ENCODE peak calls at places on chromosome 14, in eight cellular contexts. One of them, this sample, is unnamed.
A peak's percentile ranks its signal among the peaks of the same experiment; 100 is the strongest.

GRCh38 chr14:100030441-100031153 is 34.6 kb upstream of the EVL start:
- DNase-seq in WTC11: no peak
- DNase-seq in fibroblast of mammary gland: peak; percentile 97
- DNase-seq in CD4-positive, alpha-beta T cell: no peak
- DNase-seq in HTR-8/SVneo: no peak
- DNase-seq in HuH-7: no peak
- DNase-seq in GM12865: no peak
- DNase-seq in stimulated activated naive B cell treated with anti-CD40 and anti-IgM and Interleukin-4, amounts not matched to agents 10 μg/mL and 1 μg/mL and 100 μg/mL, for 72 hours: no peak
- DNase-seq in this sample: no peak

GRCh38 chr14:39050389-39050788 is 52.6 kb downstream of the SEC23A start:
- DNase-seq in WTC11: no peak
- DNase-seq in stimulated activated naive B cell treated with anti-CD40 and anti-IgM and Interleukin-4, amounts not matched to agents 10 μg/mL and 1 μg/mL and 100 μg/mL, for 72 hours: no peak
- DNase-seq in fibroblast of mammary gland: peak; percentile 92
- DNase-seq in GM12865: peak; percentile 25
- DNase-seq in HuH-7: no peak
- DNase-seq in CD4-positive, alpha-beta T cell: no peak
- DNase-seq in HTR-8/SVneo: peak; percentile 36
- DNase-seq in this sample: no peak

GRCh38 chr14:68408680-68409079 is 384.2 kb downstream of the ZFP36L1 start:
- DNase-seq in fibroblast of mammary gland: peak; percentile 79
- DNase-seq in stimulated activated naive B cell treated with anti-CD40 and anti-IgM and Interleukin-4, amounts not matched to agents 10 μg/mL and 1 μg/mL and 100 μg/mL, for 72 hours: no peak
- DNase-seq in WTC11: no peak
- DNase-seq in HTR-8/SVneo: no peak
- DNase-seq in CD4-positive, alpha-beta T cell: no peak
- DNase-seq in HuH-7: no peak
- DNase-seq in GM12865: peak; percentile 40
- DNase-seq in this sample: peak; percentile 17

GRCh38 chr14:98647754-98648153 is 624.2 kb downstream of the BCL11B start:
- DNase-seq in CD4-positive, alpha-beta T cell: no peak
- DNase-seq in GM12865: no peak
- DNase-seq in fibroblast of mammary gland: no peak
- DNase-seq in WTC11: no peak
- DNase-seq in stimulated activated naive B cell treated with anti-CD40 and anti-IgM and Interleukin-4, amounts not matched to agents 10 μg/mL and 1 μg/mL and 100 μg/mL, for 72 hours: no peak
- DNase-seq in HTR-8/SVneo: no peak
- DNase-seq in HuH-7: no peak
- DNase-seq in this sample: no peak

GRCh38 chr14:21103165-21103709 is 2.4 kb downstream of the TMEM253 start:
- DNase-seq in fibroblast of mammary gland: no peak
- DNase-seq in HuH-7: no peak
- DNase-seq in GM12865: no peak
- DNase-seq in stimulated activated naive B cell treated with anti-CD40 and anti-IgM and Interleukin-4, amounts not matched to agents 10 μg/mL and 1 μg/mL and 100 μg/mL, for 72 hours: no peak
- DNase-seq in HTR-8/SVneo: no peak
- DNase-seq in WTC11: no peak
- DNase-seq in CD4-positive, alpha-beta T cell: no peak
- DNase-seq in this sample: no peak

GRCh38 chr14:90154110-90154509 is 92.3 kb downstream of the KCNK13 start:
- DNase-seq in GM12865: no peak
- DNase-seq in fibroblast of mammary gland: no peak
- DNase-seq in HTR-8/SVneo: no peak
- DNase-seq in WTC11: no peak
- DNase-seq in HuH-7: no peak
- DNase-seq in stimulated activated naive B cell treated with anti-CD40 and anti-IgM and Interleukin-4, amounts not matched to agents 10 μg/mL and 1 μg/mL and 100 μg/mL, for 72 hours: no peak
- DNase-seq in CD4-positive, alpha-beta T cell: no peak
- DNase-seq in this sample: no peak

GRCh38 chr14:57753821-57754220 is 112.1 kb downstream of the SLC35F4 start:
- DNase-seq in GM12865: no peak
- DNase-seq in stimulated activated naive B cell treated with anti-CD40 and anti-IgM and Interleukin-4, amounts not matched to agents 10 μg/mL and 1 μg/mL and 100 μg/mL, for 72 hours: no peak
- DNase-seq in HuH-7: no peak
- DNase-seq in WTC11: no peak
- DNase-seq in CD4-positive, alpha-beta T cell: no peak
- DNase-seq in fibroblast of mammary gland: no peak
- DNase-seq in HTR-8/SVneo: no peak
- DNase-seq in this sample: no peak

GRCh38 chr14:52553002-52553670 is 500 bp downstream of the GPR137C start:
- DNase-seq in GM12865: peak; percentile 54
- DNase-seq in CD4-positive, alpha-beta T cell: peak; percentile 29
- DNase-seq in WTC11: peak; percentile 59
- DNase-seq in HTR-8/SVneo: peak; percentile 27
- DNase-seq in fibroblast of mammary gland: peak; percentile 4
- DNase-seq in stimulated activated naive B cell treated with anti-CD40 and anti-IgM and Interleukin-4, amounts not matched to agents 10 μg/mL and 1 μg/mL and 100 μg/mL, for 72 hours: peak; percentile 33
- DNase-seq in HuH-7: peak; percentile 5
- DNase-seq in this sample: no peak

GRCh38 chr14:74348241-74348734 is at the start of gene VRTN:
- DNase-seq in WTC11: peak; percentile 39
- DNase-seq in CD4-positive, alpha-beta T cell: no peak
- DNase-seq in stimulated activated naive B cell treated with anti-CD40 and anti-IgM and Interleukin-4, amounts not matched to agents 10 μg/mL and 1 μg/mL and 100 μg/mL, for 72 hours: no peak
- DNase-seq in HuH-7: no peak
- DNase-seq in GM12865: no peak
- DNase-seq in HTR-8/SVneo: no peak
- DNase-seq in fibroblast of mammary gland: no peak
- DNase-seq in this sample: no peak

GRCh38 chr14:65753061-65753460 is 340.5 kb downstream of the FUT8 start:
- DNase-seq in WTC11: no peak
- DNase-seq in fibroblast of mammary gland: no peak
- DNase-seq in GM12865: no peak
- DNase-seq in HuH-7: peak; percentile 2
- DNase-seq in stimulated activated naive B cell treated with anti-CD40 and anti-IgM and Interleukin-4, amounts not matched to agents 10 μg/mL and 1 μg/mL and 100 μg/mL, for 72 hours: no peak
- DNase-seq in HTR-8/SVneo: no peak
- DNase-seq in CD4-positive, alpha-beta T cell: no peak
- DNase-seq in this sample: no peak

GRCh38 chr14:57153286-57153685 is 115.4 kb downstream of the EXOC5 start:
- DNase-seq in GM12865: no peak
- DNase-seq in CD4-positive, alpha-beta T cell: no peak
- DNase-seq in HuH-7: no peak
- DNase-seq in stimulated activated naive B cell treated with anti-CD40 and anti-IgM and Interleukin-4, amounts not matched to agents 10 μg/mL and 1 μg/mL and 100 μg/mL, for 72 hours: no peak
- DNase-seq in fibroblast of mammary gland: no peak
- DNase-seq in HTR-8/SVneo: no peak
- DNase-seq in WTC11: no peak
- DNase-seq in this sample: no peak

GRCh38 chr14:69963966-69964365 is 84.8 kb downstream of the SMOC1 start:
- DNase-seq in HTR-8/SVneo: no peak
- DNase-seq in stimulated activated naive B cell treated with anti-CD40 and anti-IgM and Interleukin-4, amounts not matched to agents 10 μg/mL and 1 μg/mL and 100 μg/mL, for 72 hours: no peak
- DNase-seq in WTC11: no peak
- DNase-seq in CD4-positive, alpha-beta T cell: no peak
- DNase-seq in HuH-7: no peak
- DNase-seq in fibroblast of mammary gland: no peak
- DNase-seq in GM12865: no peak
- DNase-seq in this sample: no peak

GRCh38 chr14:100155881-100156645 is 3.4 kb downstream of the DEGS2 start:
- DNase-seq in stimulated activated naive B cell treated with anti-CD40 and anti-IgM and Interleukin-4, amounts not matched to agents 10 μg/mL and 1 μg/mL and 100 μg/mL, for 72 hours: no peak
- DNase-seq in CD4-positive, alpha-beta T cell: no peak
- DNase-seq in fibroblast of mammary gland: no peak
- DNase-seq in GM12865: no peak
- DNase-seq in HuH-7: peak; percentile 52
- DNase-seq in WTC11: no peak
- DNase-seq in HTR-8/SVneo: no peak
- DNase-seq in this sample: no peak

GRCh38 chr14:68145036-68145435 is 325.5 kb downstream of the RAD51B start:
- DNase-seq in HuH-7: no peak
- DNase-seq in WTC11: no peak
- DNase-seq in fibroblast of mammary gland: peak; percentile 9
- DNase-seq in HTR-8/SVneo: no peak
- DNase-seq in GM12865: no peak
- DNase-seq in stimulated activated naive B cell treated with anti-CD40 and anti-IgM and Interleukin-4, amounts not matched to agents 10 μg/mL and 1 μg/mL and 100 μg/mL, for 72 hours: no peak
- DNase-seq in CD4-positive, alpha-beta T cell: no peak
- DNase-seq in this sample: no peak

GRCh38 chr14:54225457-54225856 is 171.3 kb upstream of the CDKN3 start:
- DNase-seq in HuH-7: no peak
- DNase-seq in CD4-positive, alpha-beta T cell: no peak
- DNase-seq in fibroblast of mammary gland: no peak
- DNase-seq in GM12865: no peak
- DNase-seq in stimulated activated naive B cell treated with anti-CD40 and anti-IgM and Interleukin-4, amounts not matched to agents 10 μg/mL and 1 μg/mL and 100 μg/mL, for 72 hours: no peak
- DNase-seq in WTC11: no peak
- DNase-seq in HTR-8/SVneo: no peak
- DNase-seq in this sample: no peak

GRCh38 chr14:50529288-50530179 is 2.8 kb downstream of the MAP4K5 start:
- DNase-seq in fibroblast of mammary gland: no peak
- DNase-seq in WTC11: no peak
- DNase-seq in HTR-8/SVneo: no peak
- DNase-seq in HuH-7: no peak
- DNase-seq in CD4-positive, alpha-beta T cell: no peak
- DNase-seq in GM12865: no peak
- DNase-seq in stimulated activated naive B cell treated with anti-CD40 and anti-IgM and Interleukin-4, amounts not matched to agents 10 μg/mL and 1 μg/mL and 100 μg/mL, for 72 hours: no peak
- DNase-seq in this sample: no peak

GRCh38 chr14:27409936-27410335 is 812.1 kb upstream of the NOVA1 start:
- DNase-seq in HTR-8/SVneo: no peak
- DNase-seq in WTC11: no peak
- DNase-seq in CD4-positive, alpha-beta T cell: no peak
- DNase-seq in fibroblast of mammary gland: no peak
- DNase-seq in HuH-7: no peak
- DNase-seq in stimulated activated naive B cell treated with anti-CD40 and anti-IgM and Interleukin-4, amounts not matched to agents 10 μg/mL and 1 μg/mL and 100 μg/mL, for 72 hours: no peak
- DNase-seq in GM12865: no peak
- DNase-seq in this sample: no peak

GRCh38 chr14:20548414-20549158 is 12.3 kb downstream of the RNASE9 start:
- DNase-seq in GM12865: no peak
- DNase-seq in HuH-7: no peak
- DNase-seq in fibroblast of mammary gland: no peak
- DNase-seq in HTR-8/SVneo: no peak
- DNase-seq in stimulated activated naive B cell treated with anti-CD40 and anti-IgM and Interleukin-4, amounts not matched to agents 10 μg/mL and 1 μg/mL and 100 μg/mL, for 72 hours: no peak
- DNase-seq in WTC11: no peak
- DNase-seq in CD4-positive, alpha-beta T cell: no peak
- DNase-seq in this sample: no peak

GRCh38 chr14:97185186-97185585 is 388.0 kb downstream of the VRK1 start:
- DNase-seq in stimulated activated naive B cell treated with anti-CD40 and anti-IgM and Interleukin-4, amounts not matched to agents 10 μg/mL and 1 μg/mL and 100 μg/mL, for 72 hours: no peak
- DNase-seq in WTC11: no peak
- DNase-seq in HTR-8/SVneo: no peak
- DNase-seq in HuH-7: peak; percentile 17
- DNase-seq in CD4-positive, alpha-beta T cell: no peak
- DNase-seq in fibroblast of mammary gland: peak; percentile 7
- DNase-seq in GM12865: peak; percentile 61
- DNase-seq in this sample: no peak

GRCh38 chr14:78644824-78645559 is 474.8 kb downstream of the NRXN3 start:
- DNase-seq in WTC11: peak; percentile 30
- DNase-seq in GM12865: no peak
- DNase-seq in HTR-8/SVneo: no peak
- DNase-seq in CD4-positive, alpha-beta T cell: no peak
- DNase-seq in stimulated activated naive B cell treated with anti-CD40 and anti-IgM and Interleukin-4, amounts not matched to agents 10 μg/mL and 1 μg/mL and 100 μg/mL, for 72 hours: no peak
- DNase-seq in HuH-7: no peak
- DNase-seq in fibroblast of mammary gland: no peak
- DNase-seq in this sample: no peak

GRCh38 chr14:66508846-66509621 is 1.1 kb downstream of the GPHN start:
- DNase-seq in WTC11: peak; percentile 44
- DNase-seq in GM12865: peak; percentile 84
- DNase-seq in stimulated activated naive B cell treated with anti-CD40 and anti-IgM and Interleukin-4, amounts not matched to agents 10 μg/mL and 1 μg/mL and 100 μg/mL, for 72 hours: peak; percentile 76
- DNase-seq in HTR-8/SVneo: peak; percentile 53
- DNase-seq in CD4-positive, alpha-beta T cell: peak; percentile 13
- DNase-seq in HuH-7: peak; percentile 12
- DNase-seq in fibroblast of mammary gland: peak; percentile 21
- DNase-seq in this sample: peak; percentile 36

GRCh38 chr14:51939727-51940126 is 49.6 kb upstream of the RTRAF start:
- DNase-seq in HTR-8/SVneo: no peak
- DNase-seq in CD4-positive, alpha-beta T cell: no peak
- DNase-seq in HuH-7: no peak
- DNase-seq in stimulated activated naive B cell treated with anti-CD40 and anti-IgM and Interleukin-4, amounts not matched to agents 10 μg/mL and 1 μg/mL and 100 μg/mL, for 72 hours: peak; percentile 48
- DNase-seq in fibroblast of mammary gland: peak; percentile 41
- DNase-seq in GM12865: peak; percentile 76
- DNase-seq in WTC11: no peak
- DNase-seq in this sample: no peak

GRCh38 chr14:39847191-39847590 is 415.0 kb upstream of the FBXO33 start:
- DNase-seq in fibroblast of mammary gland: peak; percentile 10
- DNase-seq in CD4-positive, alpha-beta T cell: no peak
- DNase-seq in GM12865: no peak
- DNase-seq in HuH-7: no peak
- DNase-seq in WTC11: no peak
- DNase-seq in HTR-8/SVneo: no peak
- DNase-seq in stimulated activated naive B cell treated with anti-CD40 and anti-IgM and Interleukin-4, amounts not matched to agents 10 μg/mL and 1 μg/mL and 100 μg/mL, for 72 hours: no peak
- DNase-seq in this sample: no peak

GRCh38 chr14:33477752-33478151 is 473.1 kb downstream of the EGLN3 start:
- DNase-seq in CD4-positive, alpha-beta T cell: no peak
- DNase-seq in fibroblast of mammary gland: no peak
- DNase-seq in GM12865: no peak
- DNase-seq in stimulated activated naive B cell treated with anti-CD40 and anti-IgM and Interleukin-4, amounts not matched to agents 10 μg/mL and 1 μg/mL and 100 μg/mL, for 72 hours: no peak
- DNase-seq in HuH-7: no peak
- DNase-seq in WTC11: no peak
- DNase-seq in HTR-8/SVneo: no peak
- DNase-seq in this sample: no peak

GRCh38 chr14:50025776-50026175 is 90.6 kb downstream of the VCPKMT start:
- DNase-seq in fibroblast of mammary gland: peak; percentile 76
- DNase-seq in CD4-positive, alpha-beta T cell: no peak
- DNase-seq in stimulated activated naive B cell treated with anti-CD40 and anti-IgM and Interleukin-4, amounts not matched to agents 10 μg/mL and 1 μg/mL and 100 μg/mL, for 72 hours: no peak
- DNase-seq in GM12865: no peak
- DNase-seq in WTC11: no peak
- DNase-seq in HTR-8/SVneo: no peak
- DNase-seq in HuH-7: no peak
- DNase-seq in this sample: no peak